ENCODE peak calls at places on chromosomes 11 and 22, in eight cellular contexts. W is body of pancreas, K is Peyer's patch, S is brain microvascular endothelial cell, T is nephron progenitor cell, A is colonic mucosa, Q is fibroblast of pulmonary artery, V is endothelial cell. C is an unnamed sample.
A peak's percentile ranks its signal among the peaks of the same experiment; 100 is the strongest.

GRCh38 chr22:32341122-32341740 is 16.4 kb upstream of the RFPL3 start:
- DNase-seq in V (no peak), A (no peak), S (no peak), K (no peak), Q (no peak), W (no peak), T (peak; percentile 57), C (no peak)

GRCh38 chr22:48874956-48875355 is 952.7 kb downstream of the BRD1 start:
- DNase-seq in V (no peak), W (no peak), Q (no peak), A (no peak), K (peak; percentile 7), T (no peak), S (no peak), C (no peak)

GRCh38 chr11:115170133-115170815 is 333.9 kb downstream of the CADM1 start:
- DNase-seq in T (peak; percentile 58), S (peak; percentile 29), A (peak; percentile 47), V (peak; percentile 50), K (peak; percentile 53), W (no peak), Q (peak; percentile 25), C (peak; percentile 21)

GRCh38 chr11:36558511-36559413 is 9.0 kb upstream of the RAG1 start:
- DNase-seq in W (no peak), T (no peak), K (no peak), Q (no peak), V (no peak), A (no peak), S (no peak), C (no peak)

GRCh38 chr11:926341-926916 is 759 bp downstream of the AP2A2 start:
- DNase-seq in W (peak; percentile 46), K (peak; percentile 58), V (peak; percentile 45), T (peak; percentile 35), S (peak; percentile 37), A (peak; percentile 53), Q (peak; percentile 58), C (peak; percentile 72)

GRCh38 chr11:59437770-59438169 is 1.5 kb downstream of the OR5A1 start:
- DNase-seq in S (no peak), T (no peak), V (no peak), K (no peak), Q (no peak), W (no peak), A (no peak), C (no peak)

GRCh38 chr11:116454020-116454645 is 318.7 kb downstream of the BUD13 start:
- DNase-seq in V (peak; percentile 63), K (peak; percentile 79), A (peak; percentile 69), W (peak; percentile 45), Q (peak; percentile 53), S (peak; percentile 31), T (peak; percentile 64), C (peak; percentile 11)

GRCh38 chr11:45606514-45607024 is 58.9 kb downstream of the CHST1 start:
- DNase-seq in K (no peak), S (no peak), A (no peak), V (peak; percentile 31), Q (no peak), W (no peak), T (peak; percentile 74), C (no peak)

GRCh38 chr11:64692764-64693331 is 30.1 kb downstream of the NRXN2 start:
- DNase-seq in T (no peak), W (no peak), K (no peak), S (no peak), V (no peak), A (no peak), Q (no peak), C (no peak)

GRCh38 chr11:48170176-48170839 is 46.3 kb upstream of the OR4B1 start:
- DNase-seq in W (no peak), S (peak; percentile 57), K (no peak), Q (no peak), V (no peak), A (no peak), T (no peak), C (peak; percentile 10)

GRCh38 chr11:102780491-102780918 is at the start of gene MMP10:
- DNase-seq in T (no peak), K (no peak), A (no peak), Q (peak; percentile 69), W (no peak), S (peak; percentile 74), V (no peak), C (peak; percentile 80)

GRCh38 chr11:71201936-71202597 is 50.3 kb downstream of the SHANK2 start:
- DNase-seq in A (no peak), K (no peak), V (no peak), W (no peak), S (no peak), T (no peak), Q (no peak), C (no peak)

GRCh38 chr22:27523711-27524110 is 277.8 kb downstream of the MN1 start:
- DNase-seq in Q (no peak), W (no peak), S (no peak), T (no peak), V (no peak), A (no peak), K (no peak), C (no peak)

GRCh38 chr11:19795082-19795481 is 82.4 kb downstream of the NAV2 start:
- DNase-seq in V (no peak), T (no peak), W (no peak), A (no peak), S (no peak), Q (no peak), K (no peak), C (no peak)

GRCh38 chr11:19803506-19803998 is 90.9 kb downstream of the NAV2 start:
- DNase-seq in S (no peak), T (no peak), A (peak; percentile 87), Q (no peak), W (peak; percentile 85), V (no peak), K (peak; percentile 60), C (no peak)

GRCh38 chr11:19802773-19803293 is 90.2 kb downstream of the NAV2 start:
- DNase-seq in V (no peak), A (no peak), K (no peak), T (no peak), S (no peak), Q (no peak), W (peak; percentile 17), C (no peak)

GRCh38 chr11:19800714-19801519 is 88.3 kb downstream of the NAV2 start:
- DNase-seq in W (no peak), Q (no peak), K (no peak), A (no peak), T (no peak), S (no peak), V (no peak), C (no peak)

GRCh38 chr11:19800162-19800561 is 87.5 kb downstream of the NAV2 start:
- DNase-seq in T (no peak), V (peak; percentile 18), W (no peak), Q (no peak), S (no peak), K (no peak), A (no peak), C (peak; percentile 15)
- TF ChIP-seq CTCF in T (no peak), V (no peak), W (peak; percentile 22), Q (peak; percentile 48), S (peak; percentile 63), K (peak; percentile 10), A (no peak), C (peak; percentile 61)

GRCh38 chr11:74866557-74866956 is 82.3 kb downstream of the XRRA1 start:
- DNase-seq in A (no peak), S (no peak), K (no peak), T (no peak), V (no peak), W (no peak), Q (no peak), C (no peak)

GRCh38 chr11:74871037-74871436 is 77.9 kb downstream of the XRRA1 start:
- DNase-seq in S (no peak), Q (peak; percentile 16), V (no peak), W (no peak), K (no peak), A (no peak), T (no peak), C (no peak)

GRCh38 chr11:74870485-74870884 is 78.4 kb downstream of the XRRA1 start:
- DNase-seq in K (no peak), S (peak; percentile 34), Q (peak; percentile 71), A (no peak), V (no peak), T (no peak), W (no peak), C (peak; percentile 57)
- TF ChIP-seq CTCF in K (no peak), S (peak; percentile 66), Q (peak; percentile 39), A (no peak), V (no peak), T (no peak), W (no peak), C (peak; percentile 81)

GRCh38 chr11:81005595-81005994 is 1564.8 kb upstream of the TENM4 start:
- DNase-seq in S (peak; percentile 86), W (no peak), A (no peak), Q (peak; percentile 76), T (no peak), K (no peak), V (no peak), C (peak; percentile 22)

GRCh38 chr11:81010631-81011030 is 1569.8 kb upstream of the TENM4 start:
- DNase-seq in V (no peak), W (no peak), A (no peak), S (no peak), K (no peak), Q (no peak), T (no peak), C (no peak)

GRCh38 chr11:81004576-81004975 is 1563.7 kb upstream of the TENM4 start:
- DNase-seq in T (no peak), Q (no peak), W (no peak), A (no peak), V (no peak), S (no peak), K (no peak), C (no peak)

GRCh38 chr11:81002374-81002773 is 1561.5 kb upstream of the TENM4 start:
- DNase-seq in K (no peak), V (no peak), S (no peak), W (no peak), A (no peak), Q (no peak), T (no peak), C (no peak)

DNA sequence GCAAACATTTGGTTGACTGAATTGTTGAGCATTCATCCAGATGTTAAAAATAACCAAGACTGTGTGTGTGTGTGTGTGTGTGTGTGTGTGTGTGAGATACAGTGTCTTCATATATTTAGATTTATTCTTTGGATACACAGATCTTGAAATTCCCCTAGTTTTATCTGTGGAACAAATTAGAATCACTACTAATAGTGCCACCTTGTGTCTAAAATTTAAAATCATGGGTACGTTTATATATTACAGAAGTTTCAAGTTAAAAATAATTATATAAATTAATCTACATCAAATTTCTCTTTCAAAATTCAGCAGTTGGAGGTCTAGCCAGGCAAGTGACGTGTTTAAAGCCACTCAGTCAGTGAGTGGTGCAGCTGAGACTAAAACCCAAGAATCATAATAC is 1566.2 kb upstream of the TENM4 start:
- DNase-seq in A (no peak), Q (peak; percentile 54), W (no peak), S (peak; percentile 2), V (no peak), T (no peak), K (no peak), C (no peak)
- TF ChIP-seq CTCF in A (no peak), Q (peak; percentile 14), W (no peak), S (no peak), V (no peak), T (no peak), K (no peak), C (peak; percentile 28)

DNA sequence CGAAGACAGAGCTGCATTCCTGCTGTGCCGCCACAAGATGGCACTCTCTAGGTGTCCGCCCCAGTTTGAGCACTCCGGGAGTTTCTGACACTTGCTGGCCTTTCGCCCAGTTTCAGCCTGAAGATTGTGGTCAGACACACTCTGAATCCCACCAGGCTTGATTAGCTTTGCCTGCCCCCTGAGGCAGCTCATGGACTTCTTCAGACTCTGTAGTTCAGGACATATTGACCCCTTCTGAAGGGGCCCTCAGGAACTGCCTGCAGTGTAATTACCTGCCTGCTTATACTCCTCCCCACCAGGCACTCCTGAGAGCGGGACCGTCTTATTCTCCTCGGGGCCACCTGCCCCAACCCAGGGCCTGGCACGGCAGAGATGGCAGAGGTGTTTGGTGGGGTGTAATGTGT is 46.2 kb downstream of the EIF3F start:
- DNase-seq in S (peak; percentile 69), T (peak; percentile 79), Q (peak; percentile 85), V (peak; percentile 78), W (peak; percentile 82), K (peak; percentile 76), A (peak; percentile 67), C (peak; percentile 72)
- TF ChIP-seq CTCF in S (peak; percentile 94), T (peak; percentile 81), Q (peak; percentile 93), V (peak; percentile 66), W (peak; percentile 89), K (peak; percentile 84), A (peak; percentile 80), C (peak; percentile 93)

C was measured in HFFc6.